ENCODE peak calls at places on chromosome 21, in nine cellular contexts. Z, S, W, X, I, B, M, E and T are unnamed samples. For H3K4me1, the result is how much of the 10 kb centered on the place peaks cover.

GRCh38 chr21:27678511-27678910 is 711.6 kb upstream of the ADAMTS5 start:
- DNase-seq in Z (no peak), S (no peak), W (no peak), X (no peak), I (no peak), B (no peak), M (no peak), E (no peak), T (no peak)

GRCh38 chr21:32257952-32258785 is 20.7 kb downstream of the MIS18A start:
- DNase-seq in Z (peak), S (peak), W (peak), X (peak), I (peak), B (peak), M (no peak), E (peak), T (no peak)

GRCh38 chr21:35616090-35616489 is 444.2 kb downstream of the SETD4 start:
- DNase-seq in Z (peak), S (peak), W (no peak), X (no peak), I (peak), B (no peak), M (no peak), E (no peak), T (no peak)

GRCh38 chr21:23008803-23009202 is 2010.6 kb downstream of the NCAM2 start:
- DNase-seq in Z (no peak), S (no peak), W (no peak), X (no peak), I (no peak), B (no peak), M (no peak), E (no peak), T (no peak)

GRCh38 chr21:46092026-46092764 is 5.7 kb upstream of the COL6A2 start:
- DNase-seq in Z (no peak), S (peak), W (peak), X (no peak), I (peak), B (peak), M (peak), E (peak), T (peak)

GRCh38 chr21:41622831-41623548 is 115.0 kb upstream of the TMPRSS2 start:
- DNase-seq in Z (no peak), S (peak), W (no peak), X (no peak), I (no peak), B (no peak), M (no peak), E (no peak), T (no peak)

GRCh38 chr21:34942911-34943310 is 106.2 kb downstream of the RUNX1 start:
- DNase-seq in Z (no peak), S (no peak), W (no peak), X (no peak), I (no peak), B (no peak), M (no peak), E (no peak), T (no peak)

GRCh38 chr21:38289697-38290096 is 32.9 kb downstream of the KCNJ15 start:
- DNase-seq in Z (no peak), S (peak), W (no peak), X (peak), I (peak), B (peak), M (no peak), E (peak), T (peak)

GRCh38 chr21:35163381-35163780 is 114.3 kb upstream of the RUNX1 start:
- DNase-seq in Z (no peak), S (peak), W (no peak), X (no peak), I (peak), B (no peak), M (no peak), E (no peak), T (no peak)

GRCh38 chr21:27796106-27796505 is 829.2 kb upstream of the ADAMTS5 start:
- DNase-seq in Z (no peak), S (peak), W (no peak), X (no peak), I (peak), B (no peak), M (no peak), E (no peak), T (no peak)

GRCh38 chr21:39924577-39925308 is 57.5 kb downstream of the PCP4 start:
- DNase-seq in Z (no peak), S (no peak), W (no peak), X (no peak), I (no peak), B (no peak), M (no peak), E (no peak), T (no peak)

GRCh38 chr21:26846036-26846931 is 1.1 kb upstream of the ADAMTS1 start:
- DNase-seq in Z (peak), S (peak), W (peak), X (peak), I (peak), B (peak), M (peak), E (peak), T (peak)

GRCh38 chr21:33478858-33479678 is 706 bp downstream of the TMEM50B start:
- DNase-seq in Z (peak), S (peak), W (peak), X (peak), I (peak), B (peak), M (no peak), E (peak), T (peak)

GRCh38 chr21:35171385-35171784 is 122.3 kb upstream of the RUNX1 start:
- DNase-seq in Z (no peak), S (no peak), W (no peak), X (no peak), I (no peak), B (no peak), M (no peak), E (no peak), T (no peak)

GRCh38 chr21:25428537-25428936 is 178.7 kb downstream of the MRPL39 start:
- DNase-seq in Z (no peak), S (peak), W (no peak), X (no peak), I (peak), B (no peak), M (no peak), E (no peak), T (no peak)

GRCh38 chr21:25298512-25299491 is 308.5 kb downstream of the MRPL39 start:
- DNase-seq in Z (no peak), S (no peak), W (no peak), X (no peak), I (no peak), B (no peak), M (no peak), E (no peak), T (no peak)

GRCh38 chr21:38879912-38880577 is 74.3 kb downstream of the ETS2 start:
- DNase-seq in Z (no peak), S (no peak), W (no peak), X (no peak), I (no peak), B (no peak), M (no peak), E (no peak), T (no peak)

GRCh38 chr21:34545079-34545884 is 33.3 kb upstream of the KCNE1 start:
- DNase-seq in Z (peak), S (peak), W (no peak), X (peak), I (peak), B (peak), M (no peak), E (peak), T (peak)

GRCh38 chr21:32991299-32991850 is 34.4 kb upstream of the OLIG2 start:
- DNase-seq in Z (no peak), S (no peak), W (no peak), X (no peak), I (no peak), B (no peak), M (no peak), E (no peak), T (no peak)

GRCh38 chr21:35198004-35198403 is 148.9 kb upstream of the RUNX1 start:
- DNase-seq in Z (peak), S (peak), W (no peak), X (no peak), I (peak), B (peak), M (no peak), E (no peak), T (no peak)

GRCh38 chr21:26100573-26100972 is 70.0 kb downstream of the APP start:
- DNase-seq in Z (no peak), S (no peak), W (no peak), X (no peak), I (no peak), B (no peak), M (no peak), E (no peak), T (no peak)

GRCh38 chr21:39006653-39007417 is 176.4 kb downstream of the PSMG1 start:
- DNase-seq in Z (no peak), S (no peak), W (no peak), X (peak), I (peak), B (no peak), M (peak), E (peak), T (peak)

GRCh38 chr21:35350965-35351364 is 301.9 kb upstream of the RUNX1 start:
- DNase-seq in Z (no peak), S (peak), W (no peak), X (no peak), I (no peak), B (no peak), M (no peak), E (no peak), T (no peak)

DNA sequence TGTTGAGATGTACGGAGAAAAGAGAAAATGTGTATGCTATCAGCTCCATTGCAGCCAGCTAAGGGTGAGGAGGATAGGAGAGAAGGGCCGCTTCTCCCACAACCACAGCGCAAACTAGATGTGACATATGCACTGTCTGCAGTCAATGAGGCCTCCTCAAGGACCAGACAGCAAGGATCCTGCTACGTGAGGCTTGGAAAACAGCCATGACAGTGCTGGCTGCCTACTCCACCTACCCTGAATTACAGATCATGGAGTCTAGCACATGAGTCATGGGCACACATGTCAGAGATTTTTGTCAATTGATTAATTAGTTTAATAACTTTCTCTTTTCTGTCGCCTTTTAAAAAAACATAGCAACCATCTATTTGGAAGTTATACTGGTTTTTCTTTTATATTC is 3.3 kb downstream of the VPS26C start:
- DNase-seq in Z (no peak), S (peak), W (no peak), X (no peak), I (no peak), B (no peak), M (no peak), E (no peak), T (no peak)
- H3K4me1 ChIP-seq in Z (under half), S (under half), W (under half), X (under half), I (under half), B (under half), M (under half), E (under half), T (under half)

GRCh38 chr21:37060296-37060695 is 12.6 kb downstream of the PIGP start:
- DNase-seq in Z (peak), S (peak), W (peak), X (no peak), I (peak), B (peak), M (no peak), E (peak), T (peak)
- TF ChIP-seq CTCF in Z (no peak), S (peak), W (no peak), X (no peak), I (peak), B (peak), M (no peak), E (no peak), T (no peak)

GRCh38 chr21:29786509-29786908 is 153.3 kb downstream of the GRIK1 start:
- DNase-seq in Z (no peak), S (no peak), W (no peak), X (no peak), I (peak), B (no peak), M (no peak), E (no peak), T (no peak)

GRCh38 chr21:29789393-29789792 is 150.4 kb downstream of the GRIK1 start:
- DNase-seq in Z (no peak), S (no peak), W (no peak), X (no peak), I (no peak), B (no peak), M (no peak), E (no peak), T (no peak)

GRCh38 chr21:29788752-29789151 is 151.0 kb downstream of the GRIK1 start:
- DNase-seq in Z (no peak), S (no peak), W (no peak), X (no peak), I (no peak), B (no peak), M (no peak), E (no peak), T (no peak)

GRCh38 chr21:29787011-29787909 is 152.5 kb downstream of the GRIK1 start:
- DNase-seq in Z (no peak), S (no peak), W (no peak), X (no peak), I (peak), B (no peak), M (no peak), E (no peak), T (no peak)
- H3K4me3 ChIP-seq in Z (no peak), S (no peak), W (no peak), X (no peak), I (no peak), B (no peak), M (no peak), E (no peak), T (no peak)

GRCh38 chr21:15062566-15062965 is 2.2 kb downstream of the NRIP1 start:
- DNase-seq in Z (peak), S (no peak), W (no peak), X (no peak), I (peak), B (no peak), M (no peak), E (no peak), T (no peak)
- H3K4me1 ChIP-seq in Z (under half), S (under half), W (half or more), X (half or more), I (under half), B (under half), M (half or more), E (under half), T (half or more)

GRCh38 chr21:14388282-14388681 is 5.3 kb upstream of the HSPA13 start:
- DNase-seq in Z (no peak), S (no peak), W (no peak), X (no peak), I (no peak), B (no peak), M (no peak), E (no peak), T (no peak)

GRCh38 chr21:14384453-14384852 is 1.5 kb upstream of the HSPA13 start:
- DNase-seq in Z (no peak), S (no peak), W (no peak), X (no peak), I (no peak), B (no peak), M (no peak), E (no peak), T (no peak)

GRCh38 chr21:14383596-14384210 is 757 bp upstream of the HSPA13 start:
- DNase-seq in Z (peak), S (peak), W (no peak), X (no peak), I (peak), B (peak), M (no peak), E (no peak), T (no peak)

GRCh38 chr21:14382486-14382834 is 486 bp downstream of the HSPA13 start:
- DNase-seq in Z (no peak), S (peak), W (no peak), X (no peak), I (peak), B (peak), M (no peak), E (no peak), T (no peak)

GRCh38 chr21:14382835-14383595 is at the start of gene HSPA13:
- DNase-seq in Z (peak), S (peak), W (peak), X (peak), I (peak), B (peak), M (peak), E (peak), T (peak)
- TF ChIP-seq CTCF in Z (no peak), S (peak), W (no peak), X (no peak), I (no peak), B (no peak), M (no peak), E (no peak), T (no peak)

DNA sequence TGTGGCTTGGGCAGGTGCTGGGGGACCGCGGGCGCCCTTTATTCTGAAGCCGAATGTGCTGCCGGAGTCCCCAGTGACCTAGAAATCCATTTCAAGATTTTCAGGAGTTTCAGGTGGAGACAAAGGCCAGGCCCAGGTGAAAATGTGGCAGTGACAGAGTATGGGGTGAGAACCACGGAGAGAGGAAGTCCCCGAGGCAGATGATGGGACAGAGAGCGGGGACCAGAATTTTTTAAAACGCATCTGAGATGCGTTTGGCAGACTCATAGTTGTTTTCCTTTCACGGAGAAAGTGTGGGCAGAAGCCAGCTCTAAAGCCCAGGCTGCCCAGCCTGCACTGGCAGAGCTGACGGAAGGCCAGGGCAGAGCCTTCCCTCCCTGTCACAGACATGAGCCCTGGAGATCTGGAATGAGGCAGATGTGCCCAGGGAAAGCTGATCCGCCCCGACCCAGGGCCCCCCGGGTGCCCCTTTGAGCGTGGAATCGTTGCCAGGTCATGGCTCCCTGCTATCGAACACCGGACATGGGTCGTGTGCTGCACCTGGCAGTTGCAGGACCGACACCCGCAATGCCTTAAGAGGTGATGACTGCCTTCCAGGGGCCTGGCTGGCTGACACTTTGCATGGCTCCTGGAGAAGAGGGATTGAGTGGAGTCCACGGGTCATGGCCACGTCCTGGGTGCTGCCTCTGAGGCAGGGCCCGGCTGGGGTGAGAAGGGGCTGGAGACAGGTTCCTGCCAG is 6.5 kb upstream of the SLX9 start:
- DNase-seq in Z (no peak), S (no peak), W (peak), X (peak), I (no peak), B (no peak), M (no peak), E (no peak), T (no peak)
- H3K4me3 ChIP-seq in Z (no peak), S (no peak), W (no peak), X (no peak), I (no peak), B (no peak), M (peak), E (no peak), T (no peak)

GRCh38 chr21:42859891-42860230 is 19.5 kb downstream of the WDR4 start:
- DNase-seq in Z (no peak), S (no peak), W (no peak), X (no peak), I (no peak), B (no peak), M (no peak), E (no peak), T (peak)

GRCh38 chr21:42862774-42863503 is 16.4 kb downstream of the WDR4 start:
- DNase-seq in Z (peak), S (no peak), W (no peak), X (no peak), I (no peak), B (peak), M (no peak), E (peak), T (no peak)

GRCh38 chr21:42860345-42860744 is 19.0 kb downstream of the WDR4 start:
- DNase-seq in Z (no peak), S (no peak), W (no peak), X (no peak), I (no peak), B (no peak), M (no peak), E (no peak), T (no peak)

GRCh38 chr21:42862123-42862475 is 17.2 kb downstream of the WDR4 start:
- DNase-seq in Z (no peak), S (no peak), W (no peak), X (no peak), I (no peak), B (no peak), M (no peak), E (no peak), T (no peak)

GRCh38 chr21:42861311-42862122 is 17.8 kb downstream of the WDR4 start:
- DNase-seq in Z (no peak), S (no peak), W (no peak), X (no peak), I (no peak), B (no peak), M (no peak), E (no peak), T (peak)
- H3K4me1 ChIP-seq in Z (under half), S (under half), W (under half), X (under half), I (under half), B (under half), M (under half), E (under half), T (under half)

DNA sequence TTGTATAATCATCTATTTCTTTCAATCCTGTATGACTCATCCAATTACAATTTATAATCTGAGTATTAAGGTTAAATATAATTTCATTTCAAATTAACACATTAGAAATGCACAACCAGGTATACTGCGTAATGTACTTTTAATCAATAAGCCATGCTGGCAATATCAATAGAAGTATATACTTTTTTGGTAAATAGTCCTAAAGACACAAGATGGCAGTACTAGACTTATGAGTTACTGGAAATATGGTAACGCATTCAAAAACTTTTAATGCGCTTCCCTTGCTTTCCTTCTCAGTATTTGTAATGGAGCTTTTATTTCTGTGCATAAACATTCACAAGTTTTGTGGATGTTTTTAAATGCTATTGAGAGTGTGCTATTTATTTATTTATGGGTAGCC is 1162.0 kb upstream of the TMPRSS15 start:
- DNase-seq in Z (no peak), S (no peak), W (no peak), X (no peak), I (no peak), B (no peak), M (no peak), E (no peak), T (no peak)
- TF ChIP-seq CTCF in Z (no peak), S (no peak), W (no peak), X (no peak), I (no peak), B (no peak), M (no peak), E (no peak), T (no peak)